ENCODE peak calls at places on chromosomes 7 and 10, in ten cellular contexts. C, B, V, R, M, N, E, G, T and Z are unnamed samples.

GRCh38 chr7:919924-920341 is 34.5 kb downstream of the ADAP1 start:
- DNase-seq in E (no peak), M (no peak), R (peak; percentile 51), C (no peak), B (no peak), G (no peak), N (no peak), T (no peak), V (peak; percentile 0), Z (no peak)

GRCh38 chr10:25725917-25726716 is 207.9 kb upstream of the MYO3A start:
- DNase-seq in C (no peak), G (no peak), B (peak; percentile 68), N (peak; percentile 10), T (peak; percentile 9), M (no peak), R (no peak), V (no peak), E (no peak), Z (peak; percentile 31)

GRCh38 chr7:12770227-12770975 is 83.0 kb downstream of the ARL4A start:
- DNase-seq in G (no peak), V (no peak), M (peak; percentile 16), T (no peak), R (no peak), E (no peak), C (no peak), B (no peak), N (no peak), Z (no peak)

GRCh38 chr10:133277993-133278576 is 1.4 kb upstream of the ADAM8 start:
- DNase-seq in R (no peak), N (no peak), V (no peak), G (no peak), C (no peak), E (no peak), M (no peak), B (no peak), T (no peak), Z (no peak)

GRCh38 chr7:41333506-41333905 is 369.4 kb downstream of the INHBA start:
- DNase-seq in G (no peak), B (peak; percentile 89), R (no peak), C (no peak), N (no peak), M (no peak), T (no peak), V (no peak), E (no peak), Z (no peak)

GRCh38 chr10:113097046-113097415 is 147.0 kb downstream of the TCF7L2 start:
- DNase-seq in T (no peak), C (no peak), B (no peak), M (no peak), G (no peak), N (no peak), V (no peak), R (no peak), E (no peak), Z (no peak)

GRCh38 chr7:122975341-122975740 is 20.2 kb downstream of the TAS2R16 start:
- DNase-seq in V (no peak), N (no peak), E (no peak), T (no peak), C (no peak), M (no peak), R (no peak), B (peak; percentile 55), G (no peak), Z (no peak)

GRCh38 chr7:140005341-140005740 is 57.4 kb downstream of the PARP12 start:
- DNase-seq in C (no peak), T (no peak), M (no peak), E (no peak), B (no peak), G (no peak), V (no peak), N (no peak), R (no peak), Z (no peak)

GRCh38 chr10:69845574-69846251 is 44.0 kb downstream of the COL13A1 start:
- DNase-seq in M (peak; percentile 46), G (no peak), N (no peak), V (no peak), R (no peak), B (peak; percentile 48), T (no peak), E (peak; percentile 5), C (no peak), Z (no peak)

GRCh38 chr10:86366033-86366901 is at the start of gene GRID1:
- DNase-seq in E (peak; percentile 54), N (peak; percentile 82), V (no peak), B (no peak), G (peak; percentile 59), M (peak; percentile 35), C (peak; percentile 58), T (no peak), R (peak; percentile 70), Z (no peak)

GRCh38 chr10:9296206-9296605 is 1241.7 kb downstream of the GATA3 start:
- DNase-seq in B (no peak), N (no peak), M (no peak), R (no peak), C (no peak), E (no peak), V (no peak), T (no peak), G (no peak), Z (no peak)